ENCODE peak calls at places on chromosomes 2 and 18, in four cellular contexts. Q is GM12878, M is IMR-90, P is K562. B is an unnamed sample.

GRCh38 chr2:80053522-80054338 is 250.8 kb downstream of the LRRTM1 start:
- DNase-seq in Q (no peak), M (peak; percentile 17), P (no peak), B (no peak)

GRCh38 chr2:191321861-191322662 is 76.9 kb downstream of the MYO1B start:
- DNase-seq in Q (no peak), M (peak; percentile 51), P (no peak), B (no peak)

GRCh38 chr2:28546242-28546641 is 50.4 kb downstream of the PLB1 start:
- DNase-seq in Q (no peak), M (no peak), P (no peak), B (no peak)

GRCh38 chr2:192267484-192267883 is 72.8 kb upstream of the TMEFF2 start:
- DNase-seq in Q (no peak), M (peak; percentile 91), P (no peak), B (peak; percentile 10)

GRCh38 chr2:71482055-71482454 is 28.7 kb downstream of the DYSF start:
- DNase-seq in Q (no peak), M (no peak), P (no peak), B (no peak)

GRCh38 chr2:207226243-207226642 is 60.5 kb upstream of the KLF7 start:
- DNase-seq in Q (no peak), M (peak; percentile 19), P (no peak), B (no peak)

GRCh38 chr2:206993964-206994363 is 54.6 kb downstream of the CPO start:
- DNase-seq in Q (no peak), M (peak; percentile 46), P (no peak), B (no peak)

GRCh38 chr2:65367517-65367916 is 64.9 kb downstream of the SPRED2 start:
- DNase-seq in Q (no peak), M (peak; percentile 98), P (peak; percentile 39), B (peak; percentile 69)

GRCh38 chr18:79525556-79526467 is 130.1 kb downstream of the NFATC1 start:
- DNase-seq in Q (no peak), M (no peak), P (no peak), B (no peak)

GRCh38 chr18:48761582-48761981 is 189.2 kb downstream of the SMAD7 start:
- DNase-seq in Q (no peak), M (no peak), P (no peak), B (no peak)

GRCh38 chr2:120905298-120905697 is 169.6 kb downstream of the GLI2 start:
- DNase-seq in Q (no peak), M (no peak), P (no peak), B (no peak)

GRCh38 chr18:79961527-79962291 is 2.7 kb upstream of the HSBP1L1 start:
- DNase-seq in Q (no peak), M (no peak), P (peak; percentile 61), B (no peak)

GRCh38 chr2:2828774-2829368 is 497.8 kb upstream of the MYT1L start:
- DNase-seq in Q (no peak), M (no peak), P (no peak), B (no peak)

GRCh38 chr2:215315301-215315700 is 3.4 kb downstream of the ATIC start:
- DNase-seq in Q (no peak), M (no peak), P (no peak), B (no peak)

GRCh38 chr18:57806891-57807280 is 3.8 kb upstream of the ATP8B1 start:
- DNase-seq in Q (no peak), M (peak; percentile 89), P (no peak), B (peak; percentile 63)

GRCh38 chr2:143732931-143733330 is 603.7 kb downstream of the ARHGAP15 start:
- DNase-seq in Q (no peak), M (no peak), P (no peak), B (no peak)

GRCh38 chr18:22001912-22002487 is 167.4 kb upstream of the GATA6 start:
- DNase-seq in Q (no peak), M (no peak), P (no peak), B (no peak)

GRCh38 chr2:10186868-10187535 is 64.5 kb downstream of the RRM2 start:
- DNase-seq in Q (no peak), M (no peak), P (no peak), B (no peak)

GRCh38 chr18:38170845-38171244 is 605.2 kb upstream of the CELF4 start:
- DNase-seq in Q (no peak), M (no peak), P (no peak), B (no peak)

GRCh38 chr18:63161728-63162195 is 157.8 kb downstream of the BCL2 start:
- DNase-seq in Q (peak; percentile 98), M (peak; percentile 93), P (peak; percentile 27), B (peak; percentile 16)

GRCh38 chr18:63162271-63163014 is 157.1 kb downstream of the BCL2 start:
- DNase-seq in Q (peak; percentile 80), M (peak; percentile 27), P (no peak), B (no peak)

GRCh38 chr18:63159590-63159989 is 160.0 kb downstream of the BCL2 start:
- DNase-seq in Q (peak; percentile 67), M (no peak), P (no peak), B (no peak)

GRCh38 chr18:63160172-63160995 is 159.2 kb downstream of the BCL2 start:
- DNase-seq in Q (peak; percentile 62), M (no peak), P (no peak), B (no peak)

DNA sequence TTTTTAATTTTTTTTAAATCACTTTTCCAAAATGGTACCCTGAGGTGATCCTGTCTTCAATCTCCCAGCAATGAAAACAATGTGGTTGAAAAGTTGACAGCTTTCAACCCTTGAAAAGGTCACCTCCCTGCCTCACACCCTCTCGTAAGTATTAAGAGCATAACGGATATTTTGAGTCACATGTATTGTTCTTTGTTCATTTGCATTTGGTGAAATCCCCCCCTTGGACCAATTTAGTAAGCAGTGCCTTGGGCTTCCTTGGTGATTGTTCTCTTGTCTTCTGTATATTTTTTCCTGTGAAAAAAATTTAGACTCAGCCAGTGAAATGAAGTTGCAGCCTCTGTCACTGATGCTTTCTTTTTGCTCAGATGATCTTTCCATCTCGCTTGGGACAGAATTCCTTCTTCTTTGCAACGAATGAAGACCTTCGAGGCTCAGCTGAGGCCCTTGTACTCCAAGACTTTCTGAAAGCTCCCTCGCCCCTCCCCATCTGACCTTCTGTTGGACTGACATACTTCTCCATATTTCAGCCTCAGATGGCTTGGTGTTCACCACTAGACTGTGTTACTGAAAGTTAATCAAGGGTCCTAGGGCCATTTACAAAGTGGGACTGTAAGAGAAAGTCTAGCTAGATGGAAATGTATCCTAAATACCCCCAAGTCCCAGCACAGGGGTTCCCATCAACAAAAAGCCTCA is 158.4 kb downstream of the BCL2 start:
- DNase-seq in Q (peak; percentile 92), M (no peak), P (no peak), B (no peak)
- H3K4me1 ChIP-seq in Q (peaks cover 65% of the 10 kb centered on the region), M (peaks cover 6% of the 10 kb centered on the region), P (no peaks in the 10 kb centered on the region), B (peaks cover 10% of the 10 kb centered on the region)

GRCh38 chr2:196995757-196996314 is 69.3 kb upstream of the PGAP1 start:
- DNase-seq in Q (no peak), M (no peak), P (no peak), B (no peak)
- TF ChIP-seq ELK1 in Q (no peak), M (no peak), P (no peak), B (no peak)

GRCh38 chr2:151287513-151288250 is 1.8 kb downstream of the NMI start:
- DNase-seq in Q (no peak), M (no peak), P (no peak), B (no peak)
- H3K4me1 ChIP-seq in Q (peaks cover 4% of the 10 kb centered on the region), M (peaks cover 2% of the 10 kb centered on the region), P (peaks cover 14% of the 10 kb centered on the region), B (peaks cover 15% of the 10 kb centered on the region)

GRCh38 chr2:198371902-198372611 is 567.7 kb downstream of the PLCL1 start:
- DNase-seq in Q (peak; percentile 67), M (no peak), P (peak; percentile 25), B (no peak)
- TF ChIP-seq ELK1 in Q (no peak), M (no peak), P (no peak), B (no peak)

GRCh38 chr2:160650196-160651108 is 156.8 kb upstream of the RBMS1 start:
- DNase-seq in Q (no peak), M (no peak), P (no peak), B (no peak)

GRCh38 chr2:160649698-160650097 is 156.1 kb upstream of the RBMS1 start:
- DNase-seq in Q (no peak), M (no peak), P (no peak), B (no peak)

GRCh38 chr2:160647967-160648685 is 154.5 kb upstream of the RBMS1 start:
- DNase-seq in Q (no peak), M (no peak), P (no peak), B (no peak)

GRCh38 chr2:160651416-160652200 is 158.0 kb upstream of the RBMS1 start:
- DNase-seq in Q (no peak), M (peak; percentile 47), P (no peak), B (no peak)

DNA sequence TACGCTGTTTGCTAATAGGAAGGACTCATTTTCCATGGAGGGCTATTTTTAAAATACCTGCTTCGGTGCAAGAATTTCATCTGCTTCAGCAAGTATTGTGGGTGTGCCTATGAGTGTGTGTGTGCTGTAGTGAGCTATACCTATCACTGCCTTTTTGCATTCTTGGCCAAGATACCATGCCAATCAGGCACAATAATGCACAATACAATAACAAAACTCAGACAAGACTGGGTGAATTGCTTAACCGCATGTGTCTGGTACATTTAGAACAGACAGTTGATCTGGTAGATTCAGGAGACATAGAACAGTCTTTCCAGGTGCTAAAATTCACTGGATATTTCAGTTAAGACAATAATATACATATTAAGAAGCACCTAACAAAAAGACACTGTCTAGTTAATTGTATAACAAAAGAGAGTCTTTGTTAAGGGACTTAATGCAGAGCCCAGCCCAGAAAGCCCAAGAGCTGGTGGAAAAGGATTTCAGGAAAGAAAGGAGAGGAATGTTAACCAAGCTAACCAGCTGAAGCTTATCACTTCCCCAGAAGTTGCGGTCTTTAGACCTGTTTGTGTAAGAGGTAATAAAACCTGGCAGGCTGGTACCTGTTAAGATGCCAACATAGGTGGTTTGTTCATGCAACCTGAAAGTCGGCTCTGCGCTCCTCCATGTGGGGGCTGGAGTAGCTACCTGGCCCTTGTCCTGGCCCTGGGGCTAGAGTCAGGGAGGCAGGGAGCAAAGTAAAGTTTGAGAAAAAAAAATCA is 153.3 kb upstream of the RBMS1 start:
- DNase-seq in Q (no peak), M (no peak), P (no peak), B (no peak)
- H3K4me1 ChIP-seq in Q (no peaks in the 10 kb centered on the region), M (no peaks in the 10 kb centered on the region), P (no peaks in the 10 kb centered on the region), B (peaks cover 14% of the 10 kb centered on the region)

GRCh38 chr2:240140511-240140910 is at the start of gene OTOS:
- DNase-seq in Q (no peak), M (no peak), P (no peak), B (no peak)
- TF ChIP-seq ELK1 in Q (no peak), M (no peak), P (no peak), B (no peak)

GRCh38 chr2:225165052-225165451 is 122.8 kb upstream of the DOCK10 start:
- DNase-seq in Q (no peak), M (peak; percentile 82), P (no peak), B (no peak)
- H3K4me1 ChIP-seq in Q (no peaks in the 10 kb centered on the region), M (peaks cover 5% of the 10 kb centered on the region), P (no peaks in the 10 kb centered on the region), B (no peaks in the 10 kb centered on the region)

GRCh38 chr18:69947361-69948106 is at the start of gene CD226:
- DNase-seq in Q (no peak), M (no peak), P (no peak), B (no peak)

GRCh38 chr18:69945220-69946114 is 2.2 kb downstream of the CD226 start:
- DNase-seq in Q (no peak), M (no peak), P (no peak), B (no peak)

GRCh38 chr18:69943021-69943420 is 4.7 kb downstream of the CD226 start:
- DNase-seq in Q (no peak), M (no peak), P (no peak), B (no peak)

GRCh38 chr18:69946608-69947155 is 991 bp downstream of the CD226 start:
- DNase-seq in Q (no peak), M (no peak), P (no peak), B (no peak)

GRCh38 chr18:69944434-69944833 is 3.2 kb downstream of the CD226 start:
- DNase-seq in Q (no peak), M (no peak), P (no peak), B (no peak)
- TF ChIP-seq ELK1 in Q (no peak), M (no peak), P (no peak), B (no peak)